ENCODE peak calls at places on chromosomes 4 and X, in nine cellular contexts. V is ovary, A is right lobe of liver, S is esophagus squamous epithelium, F is transverse colon, W is suprapubic skin, Q is GM12891, U is NB4, R is HCT116. Y is an unnamed sample.

GRCh38 chrX:31166832-31167231 is 95.0 kb upstream of the FTHL17 start:
- DNase-seq in V (no peak), R (no peak), S (no peak), U (no peak), Q (no peak), W (no peak), F (no peak), A (no peak), Y (no peak)

GRCh38 chr4:37722000-37722638 is 35.9 kb upstream of the RELL1 start:
- DNase-seq in U (no peak), S (no peak), V (no peak), R (no peak), F (no peak), A (no peak), W (no peak), Q (no peak), Y (no peak)

GRCh38 chr4:107839166-107839565 is 14.4 kb downstream of the SGMS2 start:
- DNase-seq in Q (no peak), W (no peak), R (no peak), V (no peak), F (no peak), U (no peak), S (no peak), A (no peak), Y (no peak)

GRCh38 chrX:15894724-15895123 is 40.1 kb upstream of the AP1S2 start:
- DNase-seq in R (no peak), F (no peak), A (no peak), Q (no peak), U (no peak), W (no peak), V (no peak), S (no peak), Y (no peak)

GRCh38 chr4:38943355-38943754 is 75.7 kb downstream of the FAM114A1 start:
- DNase-seq in Q (no peak), F (peak; percentile 71), R (no peak), W (no peak), V (peak; percentile 83), S (no peak), U (no peak), A (no peak), Y (no peak)

GRCh38 chr4:74624351-74625151 is 169.8 kb downstream of the BTC start:
- DNase-seq in S (no peak), V (no peak), U (peak; percentile 83), W (no peak), F (no peak), Q (no peak), A (no peak), R (peak; percentile 93), Y (peak; percentile 7)

GRCh38 chrX:140355922-140356321 is 148.9 kb downstream of the SOX3 start:
- DNase-seq in U (no peak), V (no peak), R (no peak), Q (no peak), S (no peak), F (no peak), W (no peak), A (no peak), Y (no peak)

GRCh38 chrX:39331062-39331704 is 529.9 kb downstream of the MID1IP1 start:
- DNase-seq in F (no peak), R (no peak), W (no peak), A (no peak), U (peak; percentile 63), V (no peak), S (no peak), Q (no peak), Y (no peak)

GRCh38 chrX:126376465-126376864 is 176.1 kb downstream of the DCAF12L1 start:
- DNase-seq in R (no peak), V (no peak), S (no peak), F (no peak), W (no peak), Q (no peak), A (no peak), U (no peak), Y (no peak)

GRCh38 chr4:153257966-153258365 is 53.7 kb downstream of the TRIM2 start:
- DNase-seq in F (no peak), V (no peak), W (no peak), Q (no peak), A (no peak), U (no peak), S (no peak), R (no peak), Y (no peak)

GRCh38 chrX:15269618-15270521 is at the start of gene ASB9:
- DNase-seq in S (no peak), R (peak; percentile 39), U (no peak), F (peak; percentile 47), A (peak; percentile 83), V (no peak), W (peak; percentile 64), Q (no peak), Y (peak; percentile 42)

GRCh38 chr4:99863804-99864203 is 30.4 kb downstream of the LAMTOR3 start:
- DNase-seq in A (no peak), F (no peak), S (no peak), W (no peak), V (no peak), U (no peak), Q (no peak), R (no peak), Y (no peak)

GRCh38 chrX:44344687-44345086 is 1.2 kb upstream of the EFHC2 start:
- DNase-seq in S (no peak), A (no peak), Q (no peak), U (peak; percentile 91), V (no peak), R (no peak), F (no peak), W (no peak), Y (no peak)

GRCh38 chr4:126899382-126899801 is 733.4 kb upstream of the INTU start:
- DNase-seq in V (no peak), A (no peak), S (no peak), Q (no peak), W (no peak), R (peak; percentile 32), F (no peak), U (no peak), Y (no peak)

GRCh38 chrX:13194291-13195103 is 125.4 kb downstream of the ATXN3L start:
- DNase-seq in R (no peak), W (no peak), Q (no peak), U (no peak), A (no peak), F (no peak), V (no peak), S (no peak), Y (no peak)

GRCh38 chrX:6985537-6985936 is 162.0 kb upstream of the STS start:
- DNase-seq in S (no peak), F (no peak), A (no peak), W (no peak), Q (no peak), V (no peak), R (no peak), U (no peak), Y (no peak)

DNA sequence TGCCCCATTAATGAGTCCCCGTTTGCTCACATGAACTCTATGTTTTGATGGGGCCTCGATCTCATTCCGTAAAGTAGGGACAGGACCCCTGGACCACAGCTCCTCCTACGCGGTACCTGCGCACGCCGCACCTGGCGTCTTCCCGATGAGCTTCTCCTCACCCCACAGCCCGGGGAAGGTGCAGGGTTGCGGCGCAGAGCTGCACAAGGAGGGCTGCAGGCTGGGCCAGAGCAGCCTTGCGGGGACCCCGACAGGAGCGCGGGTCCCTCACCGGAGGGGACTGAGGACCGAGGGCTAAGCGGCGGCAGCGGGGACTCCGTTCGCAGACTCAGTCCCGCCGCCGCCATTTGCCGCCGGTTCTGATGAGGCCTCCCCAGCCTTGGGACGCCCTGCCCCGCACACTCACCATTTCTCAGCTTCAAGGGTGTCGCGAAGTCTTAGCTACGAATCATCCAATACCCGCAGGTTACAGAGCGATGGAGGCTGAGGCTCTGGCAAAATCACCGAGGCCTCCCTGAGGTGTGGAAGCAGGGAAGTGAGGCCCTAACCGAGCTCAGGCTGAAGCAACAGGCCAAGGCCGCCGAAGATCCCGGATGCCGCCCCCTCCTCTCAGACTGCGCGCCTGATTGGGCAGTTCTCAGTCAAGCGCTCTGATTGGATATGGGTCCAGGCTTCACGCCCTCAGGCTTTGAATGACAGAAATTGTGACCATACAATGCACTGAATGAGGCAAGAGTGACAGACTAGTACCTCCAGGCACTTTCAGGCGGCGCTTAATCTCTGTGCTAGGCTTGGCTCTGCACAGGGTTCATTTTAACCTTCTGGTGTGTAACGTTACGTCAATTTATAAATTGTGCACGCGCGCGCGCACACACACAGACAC is 25.1 kb downstream of the ZNF721 start:
- DNase-seq in W (peak; percentile 97), R (peak; percentile 99), F (peak; percentile 95), V (peak; percentile 93), S (peak; percentile 81), A (peak; percentile 95), Q (peak; percentile 72), U (peak; percentile 100), Y (peak; percentile 55)
- TF ChIP-seq POLR2A in W (no peak), R (peak; percentile 87), F (peak; percentile 84), V (peak; percentile 48), S (peak; percentile 58), A (peak; percentile 86), Q (peak; percentile 98), U (peak; percentile 93), Y (peak; percentile 90)

DNA sequence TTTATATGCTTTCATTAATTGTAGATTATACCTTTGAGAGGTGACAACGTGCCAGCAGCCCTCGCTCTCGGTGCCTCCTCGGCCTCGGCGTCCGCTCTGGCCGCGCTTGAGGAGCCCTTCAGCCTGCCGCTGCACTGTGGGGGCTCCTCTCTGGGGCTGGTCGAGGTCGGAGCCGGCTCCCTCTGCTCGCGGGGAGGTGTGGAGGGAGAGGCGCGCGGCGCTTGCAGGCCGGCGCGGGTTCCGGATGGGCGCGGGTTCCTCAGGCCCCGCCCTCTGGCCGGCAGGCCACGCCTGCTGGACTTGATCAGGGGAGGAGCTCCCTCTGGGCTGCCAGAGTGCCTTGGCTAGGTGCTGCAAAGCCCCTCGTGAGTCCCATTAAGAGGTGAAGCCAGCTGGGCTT is 321.1 kb upstream of the PCDH18 start:
- DNase-seq in A (no peak), Q (no peak), R (no peak), F (no peak), U (no peak), S (no peak), V (no peak), W (no peak), Y (no peak)
- TF ChIP-seq POLR2A in A (no peak), Q (no peak), R (no peak), F (no peak), U (no peak), S (no peak), V (no peak), W (no peak), Y (no peak)

DNA sequence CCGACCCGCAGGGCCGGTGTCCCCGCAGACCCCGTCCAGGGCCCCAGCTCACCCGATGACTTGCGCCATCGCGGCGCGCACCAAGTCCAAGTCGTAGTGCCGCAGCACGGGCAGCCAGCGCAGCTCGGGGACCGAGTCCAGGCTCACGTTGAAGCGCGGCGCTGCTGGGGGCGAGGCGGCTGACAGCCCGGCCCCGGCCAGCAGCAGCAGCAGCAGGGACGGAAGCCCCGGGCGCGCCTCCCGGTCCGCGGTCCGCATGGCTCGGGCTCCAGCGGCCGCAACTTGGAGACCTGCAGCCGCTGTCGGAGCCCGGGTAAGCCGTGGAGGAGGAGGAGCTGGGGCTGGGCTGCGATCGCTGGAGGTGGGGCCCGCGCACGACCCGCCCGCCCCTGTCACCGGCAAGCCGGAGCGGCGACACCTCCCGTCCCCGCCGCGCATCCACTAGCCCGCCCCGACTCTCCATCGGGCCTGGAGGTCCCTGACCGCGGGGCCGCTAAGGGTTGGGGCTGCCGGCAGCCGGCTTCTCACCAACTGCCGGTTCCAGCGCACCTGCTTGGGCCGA is at the start of gene NAAA:
- DNase-seq in R (peak; percentile 51), V (peak; percentile 40), U (peak; percentile 82), Q (peak; percentile 59), W (peak; percentile 93), A (peak; percentile 95), S (peak; percentile 29), F (peak; percentile 93), Y (peak; percentile 38)
- TF ChIP-seq POLR2A in R (no peak), V (no peak), U (no peak), Q (no peak), W (no peak), A (peak; percentile 77), S (peak; percentile 11), F (peak; percentile 58), Y (peak; percentile 43)

GRCh38 chr4:7831330-7831729 is 108.3 kb downstream of the AFAP1 start:
- DNase-seq in W (no peak), V (no peak), F (no peak), S (no peak), A (no peak), Q (no peak), U (no peak), R (no peak), Y (no peak)
- TF ChIP-seq POLR2A in W (no peak), V (no peak), F (no peak), S (no peak), A (no peak), Q (no peak), U (no peak), R (no peak), Y (no peak)

Y was measured in H54.